ENCODE peak calls at places on chromosome 5, in five cellular contexts. V is mesothelial cell of epicardium, W is ELR, I is fibroblast of the aortic adventitia, M is nephron progenitor cell. J is an unnamed sample.

GRCh38 chr5:73119492-73120157 is 750 bp upstream of the TMEM171 start:
- DNase-seq in M (peak; percentile 15), V (no peak), W (peak; percentile 10), I (no peak), J (no peak)

GRCh38 chr5:132467292-132467984 is 23.1 kb downstream of the IRF1 start:
- DNase-seq in V (no peak), I (no peak), W (peak; percentile 61), M (no peak), J (no peak)

GRCh38 chr5:123937230-123937629 is 425.3 kb downstream of the CSNK1G3 start:
- DNase-seq in V (no peak), M (no peak), I (peak; percentile 73), W (peak; percentile 61), J (no peak)

GRCh38 chr5:95883185-95884020 is 60.9 kb upstream of the GLRX start:
- DNase-seq in V (no peak), W (no peak), M (no peak), I (no peak), J (no peak)

GRCh38 chr5:34626036-34626435 is 30.1 kb upstream of the RAI14 start:
- DNase-seq in I (peak; percentile 45), W (peak; percentile 97), M (no peak), V (no peak), J (no peak)

GRCh38 chr5:172172912-172173591 is 15.0 kb downstream of the STK10 start:
- DNase-seq in I (no peak), M (no peak), V (no peak), W (peak; percentile 68), J (no peak)

GRCh38 chr5:177447066-177447610 is 524 bp downstream of the PRR7 start:
- DNase-seq in M (peak; percentile 82), I (no peak), W (peak; percentile 72), V (no peak), J (peak; percentile 71)

GRCh38 chr5:105849701-105850100 is 1821.0 kb downstream of the EFNA5 start:
- DNase-seq in M (no peak), V (no peak), I (peak; percentile 9), W (peak; percentile 49), J (no peak)

GRCh38 chr5:151020304-151021031 is at the start of gene GPX3:
- DNase-seq in W (peak; percentile 44), I (no peak), V (peak; percentile 27), M (peak; percentile 92), J (no peak)

GRCh38 chr5:1763548-1763911 is 36.1 kb downstream of the MRPL36 start:
- DNase-seq in M (peak; percentile 61), V (no peak), I (peak; percentile 78), W (peak; percentile 79), J (no peak)

GRCh38 chr5:50595199-50595598 is 71.2 kb upstream of the PARP8 start:
- DNase-seq in I (peak; percentile 93), W (peak; percentile 88), V (no peak), M (no peak), J (no peak)

GRCh38 chr5:79602884-79603283 is 9.4 kb upstream of the TENT2 start:
- DNase-seq in M (no peak), W (no peak), V (no peak), I (no peak), J (no peak)

GRCh38 chr5:56876325-56876724 is 33.1 kb upstream of the SETD9 start:
- DNase-seq in M (no peak), V (no peak), W (peak; percentile 73), I (no peak), J (no peak)

GRCh38 chr5:107217721-107218130 is 453.0 kb downstream of the EFNA5 start:
- DNase-seq in I (no peak), W (no peak), V (no peak), M (no peak), J (no peak)

GRCh38 chr5:132876020-132876759 is 2.7 kb downstream of the LEAP2 start:
- DNase-seq in I (peak; percentile 45), W (peak; percentile 32), M (no peak), V (no peak), J (no peak)